ENCODE peak calls at places on chromosomes 12 and 14, in seven cellular contexts. S is uterus; W is CD8-positive, alpha-beta T cell; K is K562; D is fibroblast of lung; Q is breast epithelium; O is psoas muscle. F is an unnamed sample.

GRCh38 chr12:105927553-105927952 is 211.2 kb downstream of the NUAK1 start:
- DNase-seq in Q (no peak), S (no peak), O (no peak), D (no peak), K (no peak), W (no peak), F (no peak)

GRCh38 chr12:81167694-81168093 is 89.8 kb downstream of the ACSS3 start:
- DNase-seq in D (no peak), O (no peak), W (no peak), S (no peak), Q (no peak), K (no peak), F (peak; percentile 49)

GRCh38 chr14:73887116-73887490 is 444 bp downstream of the ZNF410 start:
- DNase-seq in S (no peak), W (no peak), Q (no peak), O (no peak), K (no peak), D (peak; percentile 51), F (peak; percentile 34)

GRCh38 chr12:10374624-10375018 is 15.2 kb downstream of the KLRK1 start:
- DNase-seq in O (no peak), Q (no peak), W (no peak), S (no peak), D (no peak), K (no peak), F (no peak)

GRCh38 chr12:100450726-100451125 is 22.9 kb upstream of the NR1H4 start:
- DNase-seq in Q (no peak), W (no peak), K (no peak), O (no peak), D (no peak), S (no peak), F (no peak)

GRCh38 chr14:97251423-97252155 is 454.4 kb downstream of the VRK1 start:
- DNase-seq in K (no peak), S (no peak), O (no peak), D (no peak), W (no peak), Q (no peak), F (peak; percentile 25)

GRCh38 chr12:2348477-2348852 is 295.7 kb downstream of the CACNA1C start:
- DNase-seq in Q (no peak), S (no peak), D (no peak), K (no peak), O (no peak), W (no peak), F (no peak)

GRCh38 chr14:20823859-20824258 is 21.2 kb upstream of the RNASE1 start:
- DNase-seq in D (no peak), Q (no peak), W (no peak), K (no peak), S (no peak), O (no peak), F (no peak)

GRCh38 chr14:100778951-100779690 is 46.8 kb upstream of the MEG3 start:
- DNase-seq in Q (peak; percentile 46), S (peak; percentile 9), K (no peak), D (no peak), O (no peak), W (no peak), F (no peak)

GRCh38 chr12:50313256-50313931 is 30.1 kb upstream of the LIMA1 start:
- DNase-seq in S (no peak), O (no peak), D (no peak), K (no peak), Q (no peak), W (no peak), F (no peak)

GRCh38 chr14:34043627-34044372 is 92.9 kb upstream of the EGLN3 start:
- DNase-seq in S (no peak), W (peak; percentile 38), Q (no peak), O (no peak), D (no peak), K (peak; percentile 81), F (no peak)

GRCh38 chr12:31832740-31833540 is 104.1 kb upstream of the AMN1 start:
- DNase-seq in W (peak; percentile 13), O (no peak), K (peak; percentile 26), D (no peak), S (no peak), Q (no peak), F (no peak)

GRCh38 chr14:34623506-34623905 is 6.4 kb downstream of the SNX6 start:
- DNase-seq in D (no peak), S (no peak), Q (no peak), K (no peak), O (no peak), W (no peak), F (no peak)

GRCh38 chr14:33332497-33332896 is 393.8 kb downstream of the NPAS3 start:
- DNase-seq in K (no peak), Q (no peak), S (no peak), W (no peak), D (no peak), O (no peak), F (no peak)

GRCh38 chr12:46217686-46218508 is 50.9 kb downstream of the SLC38A1 start:
- DNase-seq in Q (no peak), D (no peak), O (no peak), S (no peak), K (no peak), W (peak; percentile 55), F (no peak)

GRCh38 chr12:85325452-85325851 is 45.4 kb downstream of the ALX1 start:
- DNase-seq in W (no peak), Q (no peak), K (no peak), S (no peak), D (no peak), O (no peak), F (no peak)

GRCh38 chr12:32116897-32117296 is 10.2 kb downstream of the BICD1 start:
- DNase-seq in W (no peak), K (no peak), S (no peak), D (peak; percentile 50), Q (no peak), O (no peak), F (peak; percentile 78)

GRCh38 chr14:86799244-86799647 is 1193.7 kb downstream of the GALC start:
- DNase-seq in O (no peak), D (peak; percentile 97), S (no peak), W (no peak), Q (no peak), K (no peak), F (peak; percentile 98)

GRCh38 chr12:20212658-20213387 is 155.5 kb upstream of the PDE3A start:
- DNase-seq in Q (peak; percentile 58), D (peak; percentile 100), S (peak; percentile 84), W (no peak), O (peak; percentile 84), K (no peak), F (peak; percentile 99)

GRCh38 chr12:108609535-108610335 is 11.9 kb upstream of the TMEM119 start:
- DNase-seq in O (peak; percentile 82), D (peak; percentile 97), K (no peak), W (no peak), S (peak; percentile 88), Q (peak; percentile 59), F (peak; percentile 84)

GRCh38 chr14:54220122-54220691 is 176.6 kb upstream of the CDKN3 start:
- DNase-seq in O (peak; percentile 79), K (no peak), Q (no peak), S (no peak), W (no peak), D (peak; percentile 22), F (no peak)

GRCh38 chr14:49545071-49545470 is 41.1 kb downstream of the RPS29 start:
- DNase-seq in O (no peak), Q (no peak), S (no peak), W (no peak), D (no peak), K (no peak), F (no peak)

DNA sequence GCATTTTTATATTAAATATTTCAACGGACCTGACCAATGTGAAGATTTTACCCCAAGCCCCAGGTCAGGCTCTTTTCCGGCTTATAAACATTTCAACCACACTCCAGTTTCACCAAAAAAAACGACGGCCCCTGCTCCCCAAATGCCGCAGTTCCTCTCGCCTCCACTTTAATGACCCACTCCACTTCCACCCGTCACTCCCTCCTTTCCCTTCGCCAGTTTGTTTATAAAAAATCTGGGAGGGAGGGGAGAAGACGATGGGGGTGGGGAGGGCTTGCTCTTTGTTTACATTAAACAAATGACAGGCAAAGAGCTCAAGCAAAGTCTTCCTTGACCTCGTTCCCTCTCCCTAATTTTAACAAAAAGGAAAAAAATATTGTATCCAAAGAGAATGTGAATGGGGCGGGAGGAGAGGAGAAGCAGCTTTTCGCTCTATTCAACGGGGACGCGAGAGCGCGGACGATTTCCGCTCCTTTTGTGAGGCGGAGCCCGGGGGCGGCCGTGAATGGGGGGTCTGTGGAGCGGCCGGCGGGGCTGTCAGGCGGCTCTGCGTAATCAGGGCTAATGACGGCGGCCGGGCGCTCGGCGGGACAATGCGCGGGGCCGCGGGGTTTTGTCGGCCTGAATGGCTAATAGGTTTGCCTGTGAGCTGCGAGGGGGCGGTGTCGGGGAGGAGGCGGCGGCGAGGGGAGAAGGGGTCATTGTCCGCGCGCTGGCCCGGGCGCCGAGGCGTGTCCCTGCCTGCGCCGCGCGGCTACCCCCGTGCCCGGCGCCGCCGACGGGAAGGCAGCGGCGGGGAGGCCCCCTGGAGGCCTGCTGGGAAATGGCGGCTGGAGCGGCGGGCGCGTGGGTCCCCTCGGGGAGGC is 5.7 kb downstream of the SIX6 start:
- DNase-seq in O (peak; percentile 83), Q (no peak), K (peak; percentile 5), W (no peak), S (no peak), D (no peak), F (peak; percentile 8)
- TF ChIP-seq CTCF in O (peak; percentile 56), Q (no peak), K (no peak), W (peak; percentile 30), S (no peak), D (no peak), F (no peak)

GRCh38 chr14:55333785-55334485 is 62.7 kb downstream of the FBXO34 start:
- DNase-seq in S (no peak), W (no peak), Q (no peak), D (peak; percentile 47), O (no peak), K (no peak), F (peak; percentile 25)
- H3K27ac ChIP-seq in S (no peak overlapping the region), W (peak overlapping the region; percentile 14), Q (peak overlapping the region; percentile 50), D (no peak overlapping the region), O (no peak overlapping the region), K (no peak overlapping the region), F (no peak overlapping the region)

DNA sequence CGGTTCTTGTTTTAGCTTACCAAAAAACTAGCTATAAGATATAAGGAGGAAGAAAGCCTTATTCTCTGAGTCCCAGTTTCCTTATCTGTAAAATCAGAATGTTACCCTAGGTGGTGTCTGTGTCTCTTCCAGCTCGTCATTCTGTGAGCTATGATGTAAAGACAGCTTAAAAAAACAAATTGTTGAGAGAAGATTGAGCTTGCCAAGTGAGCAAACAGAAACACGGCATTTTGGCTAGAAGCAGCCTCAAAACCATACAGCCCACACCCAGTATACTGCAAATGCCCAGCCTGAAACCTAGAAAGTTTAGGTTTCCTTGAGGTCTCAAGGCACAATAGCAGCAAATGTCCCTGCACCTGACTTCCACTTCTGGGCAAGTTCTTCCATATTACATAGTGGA is 151.4 kb downstream of the SSPN start:
- DNase-seq in W (no peak), Q (no peak), K (no peak), D (peak; percentile 66), O (no peak), S (no peak), F (peak; percentile 47)
- TF ChIP-seq CTCF in W (no peak), Q (no peak), K (no peak), D (no peak), O (no peak), S (no peak), F (no peak)

DNA sequence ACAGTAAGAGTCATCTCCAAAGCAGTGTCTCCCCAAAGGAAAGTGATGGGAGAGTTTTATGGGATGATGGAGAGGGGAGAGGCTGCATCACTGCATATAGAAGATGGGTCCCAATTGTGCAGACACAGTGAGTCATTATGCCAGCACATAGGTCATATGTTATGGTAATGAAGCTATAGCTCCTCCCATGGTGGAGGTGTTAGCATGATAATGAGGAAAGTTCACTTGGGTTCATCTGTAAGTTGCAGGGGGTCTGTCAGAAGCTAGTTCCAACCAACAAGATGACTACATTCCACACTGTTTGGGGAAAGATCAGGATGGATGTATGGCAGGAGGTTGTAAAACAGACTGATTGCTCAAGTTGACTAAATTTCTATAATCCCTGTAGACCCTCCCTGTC is 561.3 kb downstream of the C12orf50 start:
- DNase-seq in Q (no peak), O (no peak), W (no peak), D (no peak), S (no peak), K (no peak), F (no peak)
- H3K27ac ChIP-seq in Q (no peak overlapping the region), O (no peak overlapping the region), W (no peak overlapping the region), D (no peak overlapping the region), S (no peak overlapping the region), K (no peak overlapping the region), F (no peak overlapping the region)